ENCODE peak calls at places on chromosome 12, in six cellular contexts. U is breast epithelium, V is esophagus squamous epithelium, F is dorsolateral prefrontal cortex, G is cardiac muscle cell, O is fibroblast of mammary gland. H is an unnamed sample.

GRCh38 chr12:116454950-116455447 is 104.2 kb upstream of the MAP1LC3B2 start:
- DNase-seq in U (no peak), V (no peak), F (no peak), G (no peak), O (peak), H (peak)

GRCh38 chr12:57242691-57243454 is 8.1 kb downstream of the STAC3 start:
- DNase-seq in U (no peak), V (no peak), F (peak), G (peak), O (no peak), H (peak)

GRCh38 chr12:107429006-107429698 is 256.4 kb upstream of the PWP1 start:
- DNase-seq in U (no peak), V (no peak), F (no peak), G (no peak), O (no peak), H (no peak)

GRCh38 chr12:122886851-122887816 is 8.8 kb downstream of the VPS37B start:
- DNase-seq in U (no peak), V (no peak), F (no peak), G (no peak), O (peak), H (no peak)

GRCh38 chr12:102415515-102415914 is 64.8 kb downstream of the IGF1 start:
- DNase-seq in U (no peak), V (no peak), F (no peak), G (no peak), O (no peak), H (no peak)

GRCh38 chr12:56836317-56836716 is 73.2 kb downstream of the HSD17B6 start:
- DNase-seq in U (no peak), V (no peak), F (no peak), G (no peak), O (peak), H (peak)

GRCh38 chr12:76152161-76152807 is 67.8 kb upstream of the NAP1L1 start:
- DNase-seq in U (no peak), V (no peak), F (no peak), G (peak), O (no peak), H (no peak)

GRCh38 chr12:6524648-6525047 is 9.7 kb upstream of the GAPDH start:
- DNase-seq in U (no peak), V (no peak), F (no peak), G (no peak), O (no peak), H (no peak)

GRCh38 chr12:91695964-91696363 is 449.7 kb downstream of the BTG1 start:
- DNase-seq in U (no peak), V (no peak), F (no peak), G (no peak), O (no peak), H (no peak)
- TF ChIP-seq CTCF in U (no peak), V (no peak), F (no peak), G (no peak), O (no peak), H (no peak)

DNA sequence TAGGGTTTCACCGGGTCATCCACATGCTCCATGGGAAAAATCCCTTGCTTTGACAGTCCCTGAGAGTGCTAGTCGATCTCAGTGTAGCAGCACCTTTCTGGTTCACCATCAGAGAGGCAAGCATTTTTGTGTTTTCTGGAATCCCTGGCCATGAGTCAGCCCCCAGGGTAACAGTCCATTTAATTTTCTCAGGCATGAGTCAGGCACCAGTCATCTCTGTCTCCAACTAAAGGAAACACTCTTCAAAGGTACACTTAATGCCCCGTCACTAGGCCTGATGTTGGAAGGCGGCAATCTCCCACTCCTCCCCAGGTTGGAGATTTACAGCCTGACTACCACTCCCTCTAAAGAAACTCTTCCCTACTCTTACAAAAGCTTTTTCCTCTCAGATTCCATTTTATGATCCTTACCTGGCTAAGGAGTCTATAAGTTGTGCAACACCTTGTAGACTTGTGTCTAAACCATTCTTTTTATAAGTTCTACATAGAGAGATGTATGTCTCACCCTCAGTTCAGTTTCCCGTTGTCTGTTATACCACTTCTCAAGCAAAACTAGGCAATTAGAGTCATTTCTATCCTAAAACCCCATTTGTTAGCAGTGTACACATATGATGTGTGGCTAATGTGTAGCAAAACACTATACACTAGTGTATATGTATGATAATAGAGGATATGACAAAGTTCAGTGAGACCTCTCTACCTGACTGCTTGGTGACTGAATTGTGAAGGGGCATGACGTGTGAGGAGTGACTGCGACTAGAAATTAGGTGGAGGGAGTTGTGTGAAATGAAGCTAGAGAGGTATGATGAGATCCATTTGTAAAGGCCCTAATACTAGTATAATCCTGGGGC is 24.6 kb downstream of the TMEM19 start:
- DNase-seq in U (no peak), V (no peak), F (no peak), G (no peak), O (peak), H (peak)
- H3K4me3 ChIP-seq in U (no peak), V (no peak), F (no peak), G (no peak), O (no peak), H (no peak)

GRCh38 chr12:78863482-78864427 is 819 bp upstream of the SYT1 start:
- DNase-seq in U (no peak), V (no peak), F (peak), G (peak), O (peak), H (peak)
- TF ChIP-seq CTCF in U (no peak), V (no peak), F (no peak), G (no peak), O (no peak), H (no peak)

DNA sequence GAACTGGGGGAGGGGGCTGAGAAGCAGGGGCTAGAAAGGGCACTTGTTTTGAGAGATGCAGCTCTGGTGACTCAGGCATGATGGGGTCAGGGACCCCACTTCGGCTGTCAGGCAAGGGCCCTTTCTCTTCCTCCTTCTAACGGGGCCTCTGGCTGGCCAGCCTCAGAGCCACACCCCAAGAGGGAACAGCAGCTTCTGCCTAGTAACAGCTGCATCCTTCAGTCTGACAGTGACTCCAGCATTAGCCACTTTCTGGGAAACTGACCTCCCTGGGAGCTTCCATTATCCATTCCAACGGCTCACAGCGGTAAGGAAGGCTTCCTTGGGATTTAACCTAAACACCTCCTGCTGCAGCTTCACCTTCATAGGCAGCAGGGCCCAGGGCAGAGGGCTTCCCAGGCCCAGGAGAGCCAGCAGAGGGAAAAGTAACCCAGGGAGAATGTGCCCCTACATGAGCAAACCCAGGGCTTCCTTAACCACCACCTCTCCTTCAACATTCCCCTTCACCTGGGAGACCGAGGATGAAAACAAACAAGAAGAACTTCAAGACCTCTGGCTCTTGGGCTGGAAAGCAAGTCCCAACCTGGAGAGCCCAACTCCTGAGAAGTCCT is 2.7 kb downstream of the NCKAP5L start:
- DNase-seq in U (no peak), V (no peak), F (no peak), G (no peak), O (peak), H (peak)
- H3K4me3 ChIP-seq in U (peak), V (peak), F (peak), G (no peak), O (peak), H (peak)

GRCh38 chr12:46956451-46957035 is 122.9 kb upstream of the PCED1B start:
- DNase-seq in U (no peak), V (no peak), F (no peak), G (no peak), O (no peak), H (no peak)

GRCh38 chr12:46948936-46949555 is 123.2 kb upstream of the SLC38A4 start:
- DNase-seq in U (no peak), V (no peak), F (no peak), G (no peak), O (no peak), H (no peak)

GRCh38 chr12:46950116-46950515 is 124.3 kb upstream of the SLC38A4 start:
- DNase-seq in U (no peak), V (no peak), F (no peak), G (no peak), O (no peak), H (no peak)

GRCh38 chr12:46958093-46958492 is 121.3 kb upstream of the PCED1B start:
- DNase-seq in U (no peak), V (no peak), F (no peak), G (no peak), O (no peak), H (no peak)

GRCh38 chr12:46952880-46953517 is 126.4 kb upstream of the PCED1B start:
- DNase-seq in U (no peak), V (no peak), F (no peak), G (no peak), O (no peak), H (no peak)
- TF ChIP-seq CTCF in U (no peak), V (no peak), F (no peak), G (no peak), O (no peak), H (no peak)

GRCh38 chr12:101209319-101210302 is at the start of gene SLC5A8:
- DNase-seq in U (no peak), V (no peak), F (no peak), G (peak), O (no peak), H (no peak)
- H3K4me3 ChIP-seq in U (peak), V (peak), F (peak), G (peak), O (no peak), H (no peak)

GRCh38 chr12:47377414-47378221 is 297.9 kb upstream of the AMIGO2 start:
- DNase-seq in U (peak), V (peak), F (no peak), G (peak), O (peak), H (peak)
- TF ChIP-seq CTCF in U (no peak), V (no peak), F (no peak), G (peak), O (no peak), H (peak)

GRCh38 chr12:21771311-21771710 is 3.2 kb downstream of the KCNJ8 start:
- DNase-seq in U (no peak), V (no peak), F (no peak), G (no peak), O (peak), H (peak)
- H3K4me3 ChIP-seq in U (no peak), V (no peak), F (no peak), G (no peak), O (no peak), H (no peak)